ENCODE peak calls at places on chromosomes 1 and 21, in ten cellular contexts. L is AG04450; E is activated CD8-positive, alpha-beta T cell treated with anti-CD3 and anti-CD28 coated beads, Interleukin-2, amount 10 ng/mL, durations not matched to agents 7 days and 5 days; R is NCI-H146; W is hippocampal formation; G is RWPE1; H is RPMI7951; J is foreskin keratinocyte; Q is AG20443; U is psoas muscle. D is an unnamed sample.
A peak's percentile ranks its signal among the peaks of the same experiment; 100 is the strongest.

GRCh38 chr1:209707308-209707707 is 2.7 kb downstream of the HSD11B1 start:
- DNase-seq in W (no peak), G (no peak), U (no peak), E (no peak), L (no peak), H (no peak), R (no peak), J (peak; percentile 52), Q (no peak), D (no peak)

GRCh38 chr1:33032126-33032869 is 4.4 kb downstream of the AK2 start:
- DNase-seq in H (no peak), Q (no peak), E (no peak), U (no peak), R (no peak), W (no peak), L (no peak), J (no peak), G (no peak), D (no peak)

GRCh38 chr1:225863167-225863566 is 19.0 kb downstream of the TMEM63A start:
- DNase-seq in U (no peak), E (no peak), R (no peak), W (no peak), J (no peak), G (no peak), H (no peak), Q (no peak), L (no peak), D (no peak)

GRCh38 chr1:61149010-61149860 is 66.9 kb downstream of the NFIA start:
- DNase-seq in G (peak; percentile 58), Q (no peak), H (no peak), E (no peak), W (no peak), J (peak; percentile 92), U (no peak), L (no peak), R (no peak), D (no peak)

GRCh38 chr1:236338096-236338495 is 56.0 kb upstream of the EDARADD start:
- DNase-seq in U (no peak), J (peak; percentile 62), W (no peak), L (no peak), G (peak; percentile 13), Q (no peak), R (no peak), H (no peak), E (no peak), D (no peak)

GRCh38 chr1:100443739-100444571 is 91.6 kb downstream of the CDC14A start:
- DNase-seq in G (no peak), J (no peak), R (no peak), H (peak; percentile 18), Q (no peak), U (no peak), L (peak; percentile 33), E (peak; percentile 43), W (no peak), D (peak; percentile 53)

GRCh38 chr1:34808051-34808810 is 15.4 kb downstream of the GJA4 start:
- DNase-seq in J (no peak), R (no peak), U (no peak), L (no peak), Q (no peak), E (no peak), G (no peak), W (no peak), H (peak; percentile 22), D (no peak)

GRCh38 chr1:117632269-117633067 is 26.6 kb downstream of the TENT5C start:
- DNase-seq in H (no peak), J (no peak), W (no peak), E (no peak), U (no peak), Q (no peak), L (no peak), G (no peak), R (peak; percentile 71), D (no peak)

GRCh38 chr1:17837631-17838030 is 82.5 kb downstream of the ACTL8 start:
- DNase-seq in H (no peak), G (no peak), U (no peak), R (no peak), J (no peak), Q (peak; percentile 77), W (no peak), L (no peak), E (no peak), D (no peak)

GRCh38 chr1:215539803-215540575 is 27.1 kb upstream of the KCTD3 start:
- DNase-seq in J (no peak), W (no peak), L (no peak), U (no peak), G (no peak), Q (peak; percentile 21), E (no peak), R (no peak), H (peak; percentile 77), D (no peak)

GRCh38 chr1:231162300-231162969 is 577 bp downstream of the TRIM67 start:
- DNase-seq in W (no peak), Q (peak; percentile 81), H (peak; percentile 45), U (peak; percentile 29), R (peak; percentile 76), E (peak; percentile 47), L (no peak), G (peak; percentile 34), J (no peak), D (no peak)

GRCh38 chr1:31763671-31764306 is 351 bp downstream of the ADGRB2 start:
- DNase-seq in G (no peak), J (no peak), Q (peak; percentile 29), U (no peak), W (no peak), L (no peak), E (no peak), R (peak; percentile 27), H (no peak), D (no peak)

GRCh38 chr1:47940321-47940720 is 56.9 kb downstream of the TRABD2B start:
- DNase-seq in G (no peak), R (no peak), E (no peak), L (no peak), Q (peak; percentile 47), W (no peak), H (no peak), U (no peak), J (no peak), D (no peak)

GRCh38 chr1:150159550-150159949 is 9.8 kb downstream of the PLEKHO1 start:
- DNase-seq in H (no peak), W (no peak), J (no peak), U (no peak), Q (no peak), L (no peak), G (no peak), E (no peak), R (no peak), D (no peak)

GRCh38 chr1:86699186-86699585 is 5.2 kb upstream of the SH3GLB1 start:
- DNase-seq in W (no peak), L (no peak), E (no peak), Q (no peak), U (no peak), H (no peak), R (no peak), G (no peak), J (no peak), D (no peak)

GRCh38 chr1:165824269-165824643 is 3.2 kb upstream of the UCK2 start:
- DNase-seq in W (no peak), J (no peak), H (peak; percentile 28), Q (no peak), R (no peak), U (no peak), E (no peak), L (no peak), G (no peak), D (no peak)

GRCh38 chr1:78665809-78666208 is 16.2 kb downstream of the IFI44 start:
- DNase-seq in E (no peak), H (no peak), J (no peak), Q (no peak), G (no peak), R (no peak), L (no peak), W (no peak), U (no peak), D (no peak)

GRCh38 chr21:32861871-32862270 is 90.3 kb upstream of the PAXBP1 start:
- DNase-seq in H (no peak), E (no peak), J (no peak), Q (peak; percentile 44), L (peak; percentile 8), R (no peak), G (no peak), W (no peak), U (no peak), D (no peak)

GRCh38 chr1:64898107-64898861 is 68.1 kb downstream of the JAK1 start:
- DNase-seq in R (peak; percentile 32), J (peak; percentile 90), U (peak; percentile 86), H (peak; percentile 97), L (peak; percentile 46), Q (peak; percentile 91), G (peak; percentile 78), E (no peak), W (no peak), D (no peak)

GRCh38 chr21:38921511-38922215 is 115.9 kb downstream of the ETS2 start:
- DNase-seq in G (no peak), Q (no peak), U (no peak), E (no peak), R (no peak), L (no peak), W (no peak), H (peak; percentile 60), J (no peak), D (no peak)

GRCh38 chr1:215566556-215567490 is at the start of gene KCTD3:
- DNase-seq in U (peak; percentile 83), Q (peak; percentile 88), G (peak; percentile 57), W (peak; percentile 67), J (peak; percentile 58), H (peak; percentile 77), L (no peak), R (peak; percentile 80), E (peak; percentile 44), D (no peak)

GRCh38 chr1:212752934-212753497 is 38.6 kb downstream of the NSL1 start:
- DNase-seq in Q (peak; percentile 27), J (no peak), U (no peak), E (no peak), H (no peak), G (no peak), L (no peak), R (no peak), W (no peak), D (no peak)

GRCh38 chr1:204647805-204648153 is 37.8 kb downstream of the LRRN2 start:
- DNase-seq in U (no peak), R (no peak), Q (no peak), L (no peak), E (no peak), G (no peak), H (no peak), W (no peak), J (no peak), D (no peak)

GRCh38 chr1:218426343-218426657 is 81.2 kb downstream of the TGFB2 start:
- DNase-seq in E (no peak), H (peak; percentile 70), L (no peak), J (peak; percentile 67), R (peak; percentile 29), U (no peak), G (peak; percentile 43), Q (no peak), W (no peak), D (no peak)

GRCh38 chr1:111598534-111598933 is 21.1 kb upstream of the RAP1A start:
- DNase-seq in Q (no peak), U (no peak), G (no peak), E (peak; percentile 67), J (no peak), L (no peak), W (no peak), H (no peak), R (no peak), D (peak; percentile 27)

GRCh38 chr21:27412530-27412929 is 445.6 kb upstream of the ADAMTS5 start:
- DNase-seq in R (no peak), Q (no peak), W (no peak), G (no peak), H (no peak), J (no peak), L (no peak), U (no peak), E (no peak), D (no peak)

GRCh38 chr1:63317007-63317813 is 5.2 kb upstream of the FOXD3 start:
- DNase-seq in G (peak; percentile 66), E (peak; percentile 68), R (peak; percentile 93), Q (peak; percentile 70), U (peak; percentile 62), J (no peak), L (no peak), W (no peak), H (peak; percentile 78), D (peak; percentile 19)

GRCh38 chr1:156384007-156384406 is 15.0 kb downstream of the RHBG start:
- DNase-seq in R (no peak), G (no peak), H (no peak), J (no peak), L (no peak), E (no peak), Q (no peak), U (no peak), W (no peak), D (no peak)